ENCODE peak calls at places on chromosomes 2 and 18, in ten cellular contexts. One of them, this sample, is unnamed.

GRCh38 chr18:13268035-13268700 is 49.6 kb downstream of the LDLRAD4 start:
- DNase-seq in BJ: no peak
- DNase-seq in lung: no peak
- DNase-seq in cardiac fibroblast: peak
- DNase-seq in astrocyte of the spinal cord: peak
- DNase-seq in CD8-positive, alpha-beta T cell: no peak
- DNase-seq in body of pancreas: no peak
- DNase-seq in fibroblast of mammary gland: peak
- DNase-seq in A549: no peak
- DNase-seq in colonic mucosa: no peak
- DNase-seq in this sample: peak

GRCh38 chr2:1546023-1546591 is 132.8 kb downstream of the TPO start:
- DNase-seq in CD8-positive, alpha-beta T cell: peak
- DNase-seq in astrocyte of the spinal cord: peak
- DNase-seq in lung: no peak
- DNase-seq in cardiac fibroblast: peak
- DNase-seq in colonic mucosa: no peak
- DNase-seq in BJ: no peak
- DNase-seq in fibroblast of mammary gland: peak
- DNase-seq in A549: peak
- DNase-seq in body of pancreas: peak
- DNase-seq in this sample: peak

GRCh38 chr2:157777425-157777824 is 98.7 kb downstream of the ACVR1 start:
- DNase-seq in CD8-positive, alpha-beta T cell: peak
- DNase-seq in BJ: no peak
- DNase-seq in colonic mucosa: peak
- DNase-seq in lung: peak
- DNase-seq in astrocyte of the spinal cord: peak
- DNase-seq in fibroblast of mammary gland: peak
- DNase-seq in body of pancreas: peak
- DNase-seq in A549: peak
- DNase-seq in cardiac fibroblast: peak
- DNase-seq in this sample: peak

GRCh38 chr2:199704358-199705238 is 146.4 kb downstream of the FTCDNL1 start:
- DNase-seq in fibroblast of mammary gland: peak
- DNase-seq in colonic mucosa: peak
- DNase-seq in cardiac fibroblast: peak
- DNase-seq in body of pancreas: peak
- DNase-seq in BJ: no peak
- DNase-seq in lung: no peak
- DNase-seq in astrocyte of the spinal cord: no peak
- DNase-seq in CD8-positive, alpha-beta T cell: no peak
- DNase-seq in A549: peak
- DNase-seq in this sample: no peak

GRCh38 chr2:69143726-69144360 is 130.9 kb downstream of the ANTXR1 start:
- DNase-seq in cardiac fibroblast: no peak
- DNase-seq in CD8-positive, alpha-beta T cell: no peak
- DNase-seq in body of pancreas: no peak
- DNase-seq in BJ: no peak
- DNase-seq in A549: no peak
- DNase-seq in colonic mucosa: no peak
- DNase-seq in lung: no peak
- DNase-seq in astrocyte of the spinal cord: no peak
- DNase-seq in fibroblast of mammary gland: no peak
- DNase-seq in this sample: no peak

GRCh38 chr2:199315299-199316179 is 142.2 kb downstream of the SATB2 start:
- DNase-seq in A549: no peak
- DNase-seq in fibroblast of mammary gland: peak
- DNase-seq in body of pancreas: no peak
- DNase-seq in astrocyte of the spinal cord: peak
- DNase-seq in cardiac fibroblast: peak
- DNase-seq in lung: no peak
- DNase-seq in BJ: no peak
- DNase-seq in colonic mucosa: peak
- DNase-seq in CD8-positive, alpha-beta T cell: no peak
- DNase-seq in this sample: peak

GRCh38 chr18:31684279-31685096 is at the start of gene B4GALT6:
- DNase-seq in fibroblast of mammary gland: peak
- DNase-seq in CD8-positive, alpha-beta T cell: no peak
- DNase-seq in lung: no peak
- DNase-seq in astrocyte of the spinal cord: peak
- DNase-seq in body of pancreas: peak
- DNase-seq in colonic mucosa: peak
- DNase-seq in A549: peak
- DNase-seq in cardiac fibroblast: peak
- DNase-seq in BJ: no peak
- DNase-seq in this sample: no peak

GRCh38 chr2:178225011-178225817 is 30.9 kb downstream of the OSBPL6 start:
- DNase-seq in BJ: no peak
- DNase-seq in A549: no peak
- DNase-seq in CD8-positive, alpha-beta T cell: no peak
- DNase-seq in colonic mucosa: no peak
- DNase-seq in fibroblast of mammary gland: peak
- DNase-seq in cardiac fibroblast: peak
- DNase-seq in body of pancreas: no peak
- DNase-seq in lung: no peak
- DNase-seq in astrocyte of the spinal cord: peak
- DNase-seq in this sample: peak

GRCh38 chr2:216216951-216217903 is 108.1 kb downstream of the XRCC5 start:
- DNase-seq in A549: no peak
- DNase-seq in astrocyte of the spinal cord: peak
- DNase-seq in lung: no peak
- DNase-seq in fibroblast of mammary gland: peak
- DNase-seq in body of pancreas: no peak
- DNase-seq in CD8-positive, alpha-beta T cell: no peak
- DNase-seq in cardiac fibroblast: peak
- DNase-seq in colonic mucosa: no peak
- DNase-seq in BJ: peak
- DNase-seq in this sample: no peak

GRCh38 chr18:74819433-74820059 is 221.9 kb downstream of the ZNF407 start:
- DNase-seq in fibroblast of mammary gland: no peak
- DNase-seq in cardiac fibroblast: no peak
- DNase-seq in A549: peak
- DNase-seq in colonic mucosa: no peak
- DNase-seq in body of pancreas: no peak
- DNase-seq in CD8-positive, alpha-beta T cell: no peak
- DNase-seq in astrocyte of the spinal cord: no peak
- DNase-seq in lung: no peak
- DNase-seq in BJ: no peak
- DNase-seq in this sample: no peak

GRCh38 chr18:42644729-42645131 is 470.8 kb downstream of the RIT2 start:
- DNase-seq in lung: no peak
- DNase-seq in BJ: no peak
- DNase-seq in colonic mucosa: no peak
- DNase-seq in astrocyte of the spinal cord: peak
- DNase-seq in body of pancreas: no peak
- DNase-seq in CD8-positive, alpha-beta T cell: no peak
- DNase-seq in A549: no peak
- DNase-seq in fibroblast of mammary gland: no peak
- DNase-seq in cardiac fibroblast: no peak
- DNase-seq in this sample: peak

GRCh38 chr2:190698895-190699294 is 50.0 kb downstream of the NAB1 start:
- DNase-seq in fibroblast of mammary gland: no peak
- DNase-seq in BJ: no peak
- DNase-seq in body of pancreas: no peak
- DNase-seq in CD8-positive, alpha-beta T cell: no peak
- DNase-seq in lung: no peak
- DNase-seq in A549: no peak
- DNase-seq in cardiac fibroblast: peak
- DNase-seq in colonic mucosa: no peak
- DNase-seq in astrocyte of the spinal cord: no peak
- DNase-seq in this sample: no peak

GRCh38 chr2:40401896-40402295 is 50.0 kb downstream of the SLC8A1 start:
- DNase-seq in CD8-positive, alpha-beta T cell: no peak
- DNase-seq in body of pancreas: no peak
- DNase-seq in BJ: peak
- DNase-seq in A549: no peak
- DNase-seq in lung: no peak
- DNase-seq in fibroblast of mammary gland: peak
- DNase-seq in cardiac fibroblast: peak
- DNase-seq in astrocyte of the spinal cord: peak
- DNase-seq in colonic mucosa: no peak
- DNase-seq in this sample: peak

GRCh38 chr2:179558010-179558911 is 293.6 kb upstream of the SESTD1 start:
- DNase-seq in lung: no peak
- DNase-seq in CD8-positive, alpha-beta T cell: no peak
- DNase-seq in cardiac fibroblast: no peak
- DNase-seq in BJ: no peak
- DNase-seq in body of pancreas: no peak
- DNase-seq in fibroblast of mammary gland: no peak
- DNase-seq in colonic mucosa: no peak
- DNase-seq in A549: no peak
- DNase-seq in astrocyte of the spinal cord: no peak
- DNase-seq in this sample: no peak

GRCh38 chr2:73985318-73986084 is 791 bp downstream of the TET3 start:
- DNase-seq in A549: peak
- DNase-seq in lung: peak
- DNase-seq in colonic mucosa: peak
- DNase-seq in astrocyte of the spinal cord: no peak
- DNase-seq in CD8-positive, alpha-beta T cell: peak
- DNase-seq in BJ: no peak
- DNase-seq in cardiac fibroblast: peak
- DNase-seq in body of pancreas: peak
- DNase-seq in fibroblast of mammary gland: no peak
- DNase-seq in this sample: no peak

GRCh38 chr2:73983322-73984202 is 1.1 kb upstream of the TET3 start:
- DNase-seq in fibroblast of mammary gland: no peak
- DNase-seq in astrocyte of the spinal cord: no peak
- DNase-seq in body of pancreas: peak
- DNase-seq in A549: peak
- DNase-seq in BJ: no peak
- DNase-seq in colonic mucosa: peak
- DNase-seq in cardiac fibroblast: no peak
- DNase-seq in lung: peak
- DNase-seq in CD8-positive, alpha-beta T cell: no peak
- DNase-seq in this sample: no peak

GRCh38 chr2:73984203-73984921 is at the start of gene TET3:
- DNase-seq in BJ: no peak
- DNase-seq in cardiac fibroblast: no peak
- DNase-seq in body of pancreas: peak
- DNase-seq in lung: no peak
- DNase-seq in colonic mucosa: peak
- DNase-seq in fibroblast of mammary gland: no peak
- DNase-seq in A549: no peak
- DNase-seq in astrocyte of the spinal cord: no peak
- DNase-seq in CD8-positive, alpha-beta T cell: no peak
- DNase-seq in this sample: no peak

GRCh38 chr2:73986085-73986680 is 1.5 kb downstream of the TET3 start:
- DNase-seq in CD8-positive, alpha-beta T cell: peak
- DNase-seq in colonic mucosa: no peak
- DNase-seq in BJ: no peak
- DNase-seq in cardiac fibroblast: no peak
- DNase-seq in fibroblast of mammary gland: no peak
- DNase-seq in body of pancreas: no peak
- DNase-seq in A549: no peak
- DNase-seq in lung: no peak
- DNase-seq in astrocyte of the spinal cord: no peak
- DNase-seq in this sample: no peak

DNA sequence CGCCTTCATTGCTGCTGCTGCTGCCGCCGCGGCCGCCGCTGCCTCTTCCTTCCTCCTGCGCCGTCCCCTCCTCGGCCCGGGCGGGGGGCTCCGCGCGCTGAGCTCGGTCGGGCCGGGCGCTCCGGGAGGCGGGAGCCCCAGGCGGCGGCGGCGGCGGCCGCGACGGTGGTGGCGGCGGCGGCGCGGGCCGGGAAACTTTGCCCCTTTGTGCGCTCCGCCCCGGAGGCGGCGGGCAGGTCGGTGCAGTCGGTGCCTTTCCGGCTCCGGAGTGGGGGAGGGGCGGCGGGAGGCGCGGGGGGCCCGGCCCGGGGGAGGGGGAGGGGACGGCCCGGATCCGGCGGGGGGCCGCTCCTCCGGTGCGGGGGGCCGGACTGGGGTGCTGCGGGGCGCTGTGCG is 210 bp downstream of the TET3 start:
- DNase-seq in lung: peak
- DNase-seq in fibroblast of mammary gland: no peak
- DNase-seq in A549: peak
- DNase-seq in colonic mucosa: peak
- DNase-seq in CD8-positive, alpha-beta T cell: peak
- DNase-seq in BJ: no peak
- DNase-seq in body of pancreas: peak
- DNase-seq in cardiac fibroblast: peak
- DNase-seq in astrocyte of the spinal cord: no peak
- DNase-seq in this sample: no peak
- H3K4me3 ChIP-seq in lung: peak
- H3K4me3 ChIP-seq in fibroblast of mammary gland: no peak
- H3K4me3 ChIP-seq in A549: peak
- H3K4me3 ChIP-seq in colonic mucosa: peak
- H3K4me3 ChIP-seq in CD8-positive, alpha-beta T cell: no peak
- H3K4me3 ChIP-seq in BJ: peak
- H3K4me3 ChIP-seq in body of pancreas: no peak
- H3K4me3 ChIP-seq in cardiac fibroblast: peak
- H3K4me3 ChIP-seq in astrocyte of the spinal cord: peak
- H3K4me3 ChIP-seq in this sample: peak

GRCh38 chr2:63863707-63864106 is 22.0 kb downstream of the UGP2 start:
- DNase-seq in lung: no peak
- DNase-seq in body of pancreas: no peak
- DNase-seq in BJ: no peak
- DNase-seq in A549: no peak
- DNase-seq in colonic mucosa: no peak
- DNase-seq in fibroblast of mammary gland: no peak
- DNase-seq in cardiac fibroblast: no peak
- DNase-seq in astrocyte of the spinal cord: no peak
- DNase-seq in CD8-positive, alpha-beta T cell: no peak
- DNase-seq in this sample: no peak
- TF ChIP-seq CTCF in lung: no peak
- TF ChIP-seq CTCF in body of pancreas: no peak
- TF ChIP-seq CTCF in BJ: no peak
- TF ChIP-seq CTCF in A549: no peak
- TF ChIP-seq CTCF in colonic mucosa: no peak
- TF ChIP-seq CTCF in fibroblast of mammary gland: no peak
- TF ChIP-seq CTCF in cardiac fibroblast: no peak
- TF ChIP-seq CTCF in astrocyte of the spinal cord: no peak
- TF ChIP-seq CTCF in CD8-positive, alpha-beta T cell: no peak
- TF ChIP-seq CTCF in this sample: no peak

GRCh38 chr2:97067279-97068004 is 27.2 kb downstream of the FAHD2B start:
- DNase-seq in body of pancreas: no peak
- DNase-seq in fibroblast of mammary gland: no peak
- DNase-seq in colonic mucosa: no peak
- DNase-seq in CD8-positive, alpha-beta T cell: no peak
- DNase-seq in astrocyte of the spinal cord: no peak
- DNase-seq in cardiac fibroblast: no peak
- DNase-seq in BJ: no peak
- DNase-seq in A549: no peak
- DNase-seq in lung: no peak
- DNase-seq in this sample: no peak
- H3K4me3 ChIP-seq in body of pancreas: no peak
- H3K4me3 ChIP-seq in fibroblast of mammary gland: no peak
- H3K4me3 ChIP-seq in colonic mucosa: no peak
- H3K4me3 ChIP-seq in CD8-positive, alpha-beta T cell: no peak
- H3K4me3 ChIP-seq in astrocyte of the spinal cord: no peak
- H3K4me3 ChIP-seq in cardiac fibroblast: no peak
- H3K4me3 ChIP-seq in BJ: no peak
- H3K4me3 ChIP-seq in A549: no peak
- H3K4me3 ChIP-seq in lung: no peak
- H3K4me3 ChIP-seq in this sample: no peak

DNA sequence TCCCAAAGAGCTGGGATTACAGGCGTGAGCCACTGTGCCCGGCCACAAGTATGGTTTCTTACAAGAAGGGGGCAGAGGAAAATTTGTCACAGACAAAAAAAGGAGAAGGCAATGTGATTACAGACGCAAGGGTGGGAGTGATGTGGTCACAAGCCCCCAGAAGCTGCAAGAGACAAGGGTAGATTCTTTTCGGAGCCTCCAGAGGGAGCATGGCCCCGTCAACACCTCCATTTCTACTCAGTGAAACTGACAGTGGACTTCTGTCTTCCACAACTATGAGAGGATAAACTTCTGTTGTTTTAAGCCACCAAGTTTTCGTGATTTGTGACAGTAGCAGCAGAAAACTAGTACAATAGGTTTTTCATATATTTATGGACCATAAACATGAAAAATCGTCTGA is 2.1 kb upstream of the TCF7L1 start:
- DNase-seq in lung: no peak
- DNase-seq in astrocyte of the spinal cord: peak
- DNase-seq in body of pancreas: no peak
- DNase-seq in cardiac fibroblast: peak
- DNase-seq in colonic mucosa: no peak
- DNase-seq in BJ: no peak
- DNase-seq in A549: no peak
- DNase-seq in fibroblast of mammary gland: peak
- DNase-seq in CD8-positive, alpha-beta T cell: no peak
- DNase-seq in this sample: no peak
- TF ChIP-seq CTCF in lung: peak
- TF ChIP-seq CTCF in astrocyte of the spinal cord: peak
- TF ChIP-seq CTCF in body of pancreas: peak
- TF ChIP-seq CTCF in cardiac fibroblast: peak
- TF ChIP-seq CTCF in colonic mucosa: peak
- TF ChIP-seq CTCF in BJ: peak
- TF ChIP-seq CTCF in A549: peak
- TF ChIP-seq CTCF in fibroblast of mammary gland: peak
- TF ChIP-seq CTCF in CD8-positive, alpha-beta T cell: no peak
- TF ChIP-seq CTCF in this sample: peak